ENCODE peak calls at places on chromosomes 4 and X, in five cellular contexts. K is activated gamma-delta T cell treated with anti-CD3 and anti-CD28 coated beads, Interleukin-2, amount 50 U/mL, for 16 hours; S is AG04450; E is activated naive CD4-positive, alpha-beta T cell treated with anti-CD3 and anti-CD28 coated beads, Interleukin-2, amount 10 ng/mL, durations not matched to agents 7 days and 5 days; R is cardiac muscle cell. C is an unnamed sample.

GRCh38 chr4:139299536-139299935 is 1.8 kb upstream of the NAA15 start:
- DNase-seq in K (no peak), S (no peak), E (no peak), R (no peak), C (no peak)

GRCh38 chrX:20463296-20464075 is 196.8 kb upstream of the RPS6KA3 start:
- DNase-seq in K (no peak), S (no peak), E (no peak), R (no peak), C (no peak)

GRCh38 chr4:74805601-74806000 is 11.3 kb upstream of the BTC start:
- DNase-seq in K (no peak), S (peak; percentile 7), E (no peak), R (peak; percentile 77), C (no peak)

GRCh38 chr4:153553820-153554173 is 87.6 kb downstream of the TMEM131L start:
- DNase-seq in K (no peak), S (no peak), E (no peak), R (no peak), C (no peak)

GRCh38 chr4:76153356-76153755 is 5.2 kb upstream of the NUP54 start:
- DNase-seq in K (no peak), S (no peak), E (no peak), R (no peak), C (no peak)

GRCh38 chrX:21225643-21226042 is 148.6 kb upstream of the CNKSR2 start:
- DNase-seq in K (no peak), S (no peak), E (no peak), R (no peak), C (no peak)

GRCh38 chr4:68904786-68905185 is 46.8 kb downstream of the UGT2A3 start:
- DNase-seq in K (no peak), S (no peak), E (no peak), R (no peak), C (no peak)

GRCh38 chr4:69546121-69546520 is 50.4 kb upstream of the UGT2B4 start:
- DNase-seq in K (no peak), S (no peak), E (no peak), R (peak; percentile 24), C (no peak)

GRCh38 chr4:182192511-182193181 is 50.6 kb upstream of the TENM3 start:
- DNase-seq in K (no peak), S (no peak), E (no peak), R (peak; percentile 54), C (no peak)

GRCh38 chr4:41436365-41437263 is 101.3 kb upstream of the LIMCH1 start:
- DNase-seq in K (no peak), S (no peak), E (no peak), R (no peak), C (no peak)

GRCh38 chrX:68852046-68852445 is 23.2 kb downstream of the EFNB1 start:
- DNase-seq in K (no peak), S (no peak), E (no peak), R (no peak), C (no peak)

GRCh38 chr4:189090174-189090814 is 850.4 kb upstream of the FRG1 start:
- DNase-seq in K (no peak), S (no peak), E (no peak), R (no peak), C (no peak)

GRCh38 chr4:113584407-113585150 is 177.0 kb downstream of the CAMK2D start:
- DNase-seq in K (no peak), S (peak; percentile 29), E (no peak), R (peak; percentile 49), C (no peak)

GRCh38 chrX:40167240-40168182 is 69.8 kb upstream of the BCOR start:
- DNase-seq in K (no peak), S (no peak), E (peak; percentile 43), R (no peak), C (no peak)

GRCh38 chr4:94577136-94577535 is 125.4 kb downstream of the PDLIM5 start:
- DNase-seq in K (no peak), S (no peak), E (no peak), R (peak; percentile 85), C (no peak)

GRCh38 chr4:139266583-139267257 is 13.3 kb downstream of the MGARP start:
- DNase-seq in K (peak; percentile 58), S (no peak), E (peak; percentile 81), R (peak; percentile 71), C (peak; percentile 74)